ENCODE peak calls at places on chromosomes 7 and 10, in six cellular contexts. G, R, O, U, D and T are unnamed samples.

GRCh38 chr7:38858281-38858884 is 50.6 kb downstream of the VPS41 start:
- DNase-seq in D (no peak), G (no peak), O (peak), U (no peak), R (no peak), T (no peak)

GRCh38 chr7:16345979-16346958 is 75.1 kb downstream of the CRPPA start:
- DNase-seq in R (no peak), D (no peak), G (no peak), O (peak), U (no peak), T (no peak)

GRCh38 chr7:128835790-128836641 is 5.8 kb downstream of the FLNC start:
- DNase-seq in D (peak), O (peak), U (no peak), G (no peak), R (no peak), T (no peak)

GRCh38 chr7:22343071-22343470 is 13.9 kb downstream of the RAPGEF5 start:
- DNase-seq in D (no peak), O (no peak), U (no peak), R (no peak), G (no peak), T (no peak)

GRCh38 chr7:30918676-30919075 is 7.0 kb downstream of the AQP1 start:
- DNase-seq in R (no peak), G (no peak), O (no peak), U (no peak), D (no peak), T (no peak)

GRCh38 chr10:119667562-119668328 is 16.6 kb downstream of the BAG3 start:
- DNase-seq in D (peak), R (no peak), U (peak), G (no peak), O (peak), T (peak)

GRCh38 chr10:43055217-43055616 is 21.7 kb upstream of the RET start:
- DNase-seq in O (no peak), D (peak), R (no peak), U (peak), G (no peak), T (no peak)

GRCh38 chr7:129258649-129259389 is 34.0 kb downstream of the AHCYL2 start:
- DNase-seq in D (no peak), G (no peak), O (no peak), R (peak), U (no peak), T (no peak)

GRCh38 chr10:56317603-56318002 is 43.5 kb downstream of the ZWINT start:
- DNase-seq in O (no peak), U (no peak), G (no peak), R (no peak), D (no peak), T (no peak)

GRCh38 chr7:142455392-142455791 is 197.5 kb upstream of the PRSS58 start:
- DNase-seq in G (no peak), D (no peak), O (peak), R (no peak), U (no peak), T (no peak)

GRCh38 chr7:157819517-157819807 is 482.7 kb downstream of the DNAJB6 start:
- DNase-seq in R (no peak), U (no peak), D (no peak), G (no peak), O (no peak), T (no peak)

DNA sequence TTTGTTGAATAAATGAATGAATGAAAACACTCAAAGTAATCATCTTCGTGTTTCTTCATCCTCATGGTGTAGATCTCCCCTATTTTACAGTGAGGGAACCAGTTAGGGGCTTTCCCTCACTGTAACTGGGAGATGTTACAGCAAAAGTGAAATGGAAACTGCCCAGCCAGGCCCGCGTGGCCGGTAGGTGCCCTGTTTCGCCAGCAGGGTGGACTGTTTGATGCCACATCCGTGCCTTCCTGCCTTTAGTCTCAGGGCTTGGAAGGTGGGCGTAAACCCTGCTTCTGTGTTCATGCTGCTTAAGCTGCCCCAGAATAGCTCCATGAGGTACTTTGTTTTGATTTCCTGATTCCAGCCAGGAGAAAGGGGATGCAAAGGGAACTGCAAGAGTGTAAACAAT is 268.8 kb downstream of the PLXNA4 start:
- DNase-seq in U (no peak), O (no peak), G (no peak), R (no peak), D (no peak), T (no peak)
- TF ChIP-seq CTCF in U (no peak), O (no peak), G (no peak), R (peak), D (no peak), T (no peak)

DNA sequence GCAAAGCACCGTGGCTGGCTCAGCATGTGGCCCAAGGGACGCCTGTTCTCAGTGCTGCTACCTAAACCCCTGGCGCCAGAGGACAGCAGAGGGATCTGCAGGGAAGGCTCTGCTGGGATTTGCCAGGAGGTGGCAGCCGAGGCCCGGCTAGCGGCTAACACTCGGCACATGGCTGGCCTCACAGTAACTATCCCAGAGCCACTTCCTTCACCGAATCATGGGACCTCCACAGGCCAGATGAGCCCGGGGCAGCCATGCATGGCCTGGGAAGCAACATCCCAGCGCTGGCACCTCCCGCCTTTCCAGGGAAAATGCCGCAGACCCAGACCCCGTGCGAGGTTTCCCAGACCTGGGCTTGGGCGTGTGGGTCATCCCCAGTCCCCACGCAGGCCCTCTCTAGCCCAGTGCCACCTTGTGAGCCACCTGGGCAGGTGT is 36.4 kb downstream of the DPYSL4 start:
- DNase-seq in O (peak), G (peak), U (peak), D (peak), R (peak), T (peak)
- TF ChIP-seq CTCF in O (peak), G (peak), U (peak), D (peak), R (peak), T (peak)

GRCh38 chr7:86148501-86148900 is 495.2 kb upstream of the GRM3 start:
- DNase-seq in G (no peak), R (no peak), D (no peak), U (no peak), O (no peak), T (no peak)
- TF ChIP-seq CTCF in G (no peak), R (peak), D (no peak), U (no peak), O (no peak), T (no peak)

DNA sequence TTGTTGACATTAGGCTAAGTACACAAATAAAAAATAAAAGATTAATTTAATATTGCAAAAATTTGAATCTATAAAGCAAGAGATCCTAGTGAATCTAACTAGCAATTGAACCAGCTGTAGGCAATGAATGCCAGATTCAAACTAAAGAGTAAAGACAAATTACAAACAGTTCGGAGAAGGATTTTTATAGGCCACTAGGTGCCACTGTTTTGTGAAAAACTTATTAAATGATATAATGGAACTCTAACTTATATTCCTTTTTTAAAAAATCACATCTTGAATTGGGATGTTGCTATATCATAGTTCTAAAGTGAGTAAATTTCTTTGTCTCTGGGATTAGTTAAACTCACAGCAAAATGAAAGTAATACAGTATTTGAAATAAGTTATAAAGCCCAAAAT is 39.1 kb upstream of the GNAI1 start:
- DNase-seq in U (no peak), O (peak), G (no peak), R (no peak), D (no peak), T (no peak)
- TF ChIP-seq CTCF in U (peak), O (peak), G (peak), R (peak), D (peak), T (peak)